ENCODE peak calls at places on chromosomes 1 and 21, in eight cellular contexts. G is NCI-H1436 treated with DMSO at 0.1 percent for 48 hours; Y is breast epithelium; Q is stimulated activated CD8-positive, alpha-beta memory T cell treated with anti-CD3 and anti-CD28 coated beads, Interleukin-4, amount 100 ng/mL, for 48 hours; N is MCF 10A; T is T follicular helper cell; V is K562; H is Karpas-422. W is an unnamed sample.

GRCh38 chr1:230279583-230279945 is 146.6 kb downstream of the PGBD5 start:
- DNase-seq in Q (peak), H (peak), Y (no peak), N (no peak), G (no peak), T (no peak), V (no peak), W (no peak)

GRCh38 chr1:10960954-10961833 is 51.3 kb upstream of the TARDBP start:
- DNase-seq in Y (peak), Q (peak), T (peak), H (peak), N (peak), G (no peak), V (peak), W (peak)

GRCh38 chr1:8711161-8711560 is 106.3 kb downstream of the RERE start:
- DNase-seq in G (no peak), N (no peak), H (no peak), V (no peak), Y (no peak), T (no peak), Q (no peak), W (no peak)

GRCh38 chr1:168335500-168335899 is 54.8 kb downstream of the TBX19 start:
- DNase-seq in H (no peak), G (no peak), N (peak), V (no peak), Y (no peak), T (no peak), Q (no peak), W (no peak)

GRCh38 chr1:174883361-174883760 is 116.4 kb upstream of the CACYBP start:
- DNase-seq in H (peak), V (no peak), N (peak), T (no peak), G (no peak), Y (no peak), Q (no peak), W (no peak)

GRCh38 chr1:16967095-16967567 is 13.3 kb downstream of the MFAP2 start:
- DNase-seq in V (no peak), T (no peak), Q (no peak), N (peak), G (no peak), Y (no peak), H (no peak), W (no peak)

GRCh38 chr1:157163273-157164127 is 25.3 kb upstream of the ETV3 start:
- DNase-seq in Y (peak), N (peak), T (peak), Q (peak), G (no peak), H (peak), V (peak), W (no peak)

GRCh38 chr1:9352364-9353140 is 59.9 kb downstream of the SPSB1 start:
- DNase-seq in H (no peak), G (no peak), Y (no peak), T (no peak), V (no peak), Q (no peak), N (no peak), W (no peak)

GRCh38 chr1:19661721-19662228 is 2.9 kb upstream of the HTR6 start:
- DNase-seq in N (peak), H (peak), G (no peak), Y (no peak), T (peak), Q (peak), V (no peak), W (no peak)

GRCh38 chr1:118333601-118334241 is 148.7 kb upstream of the SPAG17 start:
- DNase-seq in H (no peak), Y (no peak), T (no peak), N (no peak), G (no peak), V (no peak), Q (no peak), W (no peak)

GRCh38 chr1:35577071-35577998 is 4.2 kb downstream of the TFAP2E start:
- DNase-seq in Q (peak), N (no peak), Y (no peak), H (peak), V (no peak), G (no peak), T (no peak), W (peak)

GRCh38 chr21:30340714-30341573 is 3.5 kb upstream of the KRTAP27-1 start:
- DNase-seq in N (peak), Y (no peak), V (peak), H (peak), Q (peak), G (no peak), T (peak), W (no peak)

GRCh38 chr1:116693759-116694482 is 26.4 kb upstream of the IGSF3 start:
- DNase-seq in Q (no peak), T (no peak), H (no peak), Y (peak), V (no peak), N (peak), G (no peak), W (no peak)

GRCh38 chr1:161182214-161182613 is 4.9 kb upstream of the B4GALT3 start:
- DNase-seq in N (peak), V (peak), G (no peak), T (peak), H (no peak), Y (no peak), Q (peak), W (peak)

GRCh38 chr1:37243368-37244082 is 209.2 kb upstream of the GRIK3 start:
- DNase-seq in T (no peak), V (no peak), Y (no peak), H (no peak), G (no peak), N (no peak), Q (no peak), W (no peak)

GRCh38 chr1:91601554-91602322 is 101.1 kb downstream of the CDC7 start:
- DNase-seq in V (no peak), N (no peak), G (no peak), T (no peak), H (no peak), Q (no peak), Y (no peak), W (no peak)

GRCh38 chr1:41510531-41511238 is 26.2 kb upstream of the EDN2 start:
- DNase-seq in Y (no peak), N (no peak), Q (no peak), T (no peak), G (no peak), V (no peak), H (no peak), W (no peak)

W was measured in GM18507.